ENCODE peak calls at places on chromosomes 6 and 20, in four cellular contexts. One of them, this sample, is unnamed.

GRCh38 chr6:22657341-22657985 is 88.1 kb downstream of the HDGFL1 start:
- DNase-seq in K562: no peak
- DNase-seq in GM12878: peak
- DNase-seq in HepG2: peak
- DNase-seq in this sample: no peak

GRCh38 chr20:13147971-13148370 is 73.1 kb upstream of the ISM1 start:
- DNase-seq in K562: no peak
- DNase-seq in GM12878: no peak
- DNase-seq in HepG2: no peak
- DNase-seq in this sample: no peak

GRCh38 chr20:40390654-40391053 is 298.4 kb downstream of the MAFB start:
- DNase-seq in GM12878: no peak
- DNase-seq in K562: no peak
- DNase-seq in HepG2: no peak
- DNase-seq in this sample: no peak

GRCh38 chr20:44990425-44990824 is 24.1 kb downstream of the STK4 start:
- DNase-seq in K562: no peak
- DNase-seq in GM12878: no peak
- DNase-seq in HepG2: no peak
- DNase-seq in this sample: no peak

GRCh38 chr6:63764318-63764916 is 128.8 kb downstream of the PHF3 start:
- DNase-seq in K562: peak
- DNase-seq in HepG2: peak
- DNase-seq in GM12878: peak
- DNase-seq in this sample: no peak

GRCh38 chr6:35601331-35602132 is 87.2 kb downstream of the FKBP5 start:
- DNase-seq in GM12878: no peak
- DNase-seq in HepG2: peak
- DNase-seq in K562: no peak
- DNase-seq in this sample: peak

GRCh38 chr6:73942581-73942980 is 246.6 kb downstream of the CD109 start:
- DNase-seq in K562: no peak
- DNase-seq in HepG2: peak
- DNase-seq in GM12878: no peak
- DNase-seq in this sample: no peak

GRCh38 chr20:53883098-53883762 is 187.2 kb downstream of the BCAS1 start:
- DNase-seq in GM12878: no peak
- DNase-seq in HepG2: no peak
- DNase-seq in K562: no peak
- DNase-seq in this sample: no peak

GRCh38 chr6:116468293-116468692 is 7.1 kb downstream of the CALHM6 start:
- DNase-seq in K562: no peak
- DNase-seq in HepG2: no peak
- DNase-seq in GM12878: no peak
- DNase-seq in this sample: no peak

GRCh38 chr6:82951389-82951788 is 114.3 kb downstream of the UBE3D start:
- DNase-seq in GM12878: no peak
- DNase-seq in K562: no peak
- DNase-seq in HepG2: no peak
- DNase-seq in this sample: no peak

GRCh38 chr20:50558483-50558925 is 48.3 kb downstream of the PTPN1 start:
- DNase-seq in K562: peak
- DNase-seq in HepG2: no peak
- DNase-seq in GM12878: no peak
- DNase-seq in this sample: no peak

GRCh38 chr6:165448210-165448609 is 138.8 kb upstream of the C6orf118 start:
- DNase-seq in K562: no peak
- DNase-seq in GM12878: no peak
- DNase-seq in HepG2: no peak
- DNase-seq in this sample: peak

GRCh38 chr6:15758631-15759215 is 95.9 kb upstream of the DTNBP1 start:
- DNase-seq in GM12878: no peak
- DNase-seq in HepG2: no peak
- DNase-seq in K562: no peak
- DNase-seq in this sample: no peak

GRCh38 chr6:52335576-52335975 is 26.4 kb upstream of the PAQR8 start:
- DNase-seq in K562: no peak
- DNase-seq in GM12878: no peak
- DNase-seq in HepG2: no peak
- DNase-seq in this sample: no peak

GRCh38 chr6:111478749-111479148 is 4.3 kb downstream of the REV3L start:
- DNase-seq in HepG2: peak
- DNase-seq in K562: no peak
- DNase-seq in GM12878: peak
- DNase-seq in this sample: no peak

GRCh38 chr6:30793521-30794194 is 49.3 kb upstream of the IER3 start:
- DNase-seq in K562: no peak
- DNase-seq in GM12878: peak
- DNase-seq in HepG2: peak
- DNase-seq in this sample: no peak

GRCh38 chr6:3314176-3314575 is 55.4 kb downstream of the PSMG4 start:
- DNase-seq in HepG2: no peak
- DNase-seq in K562: no peak
- DNase-seq in GM12878: no peak
- DNase-seq in this sample: no peak

GRCh38 chr6:32529697-32530429 is at the start of gene HLA-DRB5:
- DNase-seq in GM12878: peak
- DNase-seq in K562: no peak
- DNase-seq in HepG2: no peak
- DNase-seq in this sample: no peak

GRCh38 chr6:79466222-79466834 is 70.9 kb downstream of the LCA5 start:
- DNase-seq in GM12878: no peak
- DNase-seq in K562: no peak
- DNase-seq in HepG2: no peak
- DNase-seq in this sample: peak

GRCh38 chr6:144406796-144407195 is 121.7 kb downstream of the UTRN start:
- DNase-seq in HepG2: no peak
- DNase-seq in GM12878: no peak
- DNase-seq in K562: no peak
- DNase-seq in this sample: no peak

GRCh38 chr6:42423244-42423643 is 28.5 kb downstream of the TRERF1 start:
- DNase-seq in K562: no peak
- DNase-seq in HepG2: no peak
- DNase-seq in GM12878: peak
- DNase-seq in this sample: no peak

GRCh38 chr20:10329387-10330005 is 104.5 kb downstream of the MKKS start:
- DNase-seq in K562: no peak
- DNase-seq in GM12878: no peak
- DNase-seq in HepG2: no peak
- DNase-seq in this sample: no peak

GRCh38 chr20:63103402-63104311 is 96.9 kb upstream of the BHLHE23 start:
- DNase-seq in GM12878: no peak
- DNase-seq in HepG2: no peak
- DNase-seq in K562: no peak
- DNase-seq in this sample: no peak

GRCh38 chr6:43367245-43367984 is 2.0 kb downstream of the ZNF318 start:
- DNase-seq in HepG2: no peak
- DNase-seq in K562: no peak
- DNase-seq in GM12878: no peak
- DNase-seq in this sample: no peak

GRCh38 chr20:23225407-23226060 is 125.1 kb upstream of the NXT1 start:
- DNase-seq in GM12878: no peak
- DNase-seq in HepG2: no peak
- DNase-seq in K562: no peak
- DNase-seq in this sample: no peak

GRCh38 chr6:129215246-129215645 is 332.3 kb downstream of the LAMA2 start:
- DNase-seq in K562: no peak
- DNase-seq in HepG2: no peak
- DNase-seq in GM12878: no peak
- DNase-seq in this sample: no peak

GRCh38 chr20:56447227-56447626 is 21.2 kb upstream of the RTF2 start:
- DNase-seq in HepG2: no peak
- DNase-seq in K562: no peak
- DNase-seq in GM12878: no peak
- DNase-seq in this sample: no peak

GRCh38 chr6:106444777-106445507 is 84.4 kb downstream of the CRYBG1 start:
- DNase-seq in HepG2: peak
- DNase-seq in GM12878: peak
- DNase-seq in K562: peak
- DNase-seq in this sample: peak

GRCh38 chr20:61127311-61128044 is 124.6 kb upstream of the CDH4 start:
- DNase-seq in GM12878: no peak
- DNase-seq in K562: no peak
- DNase-seq in HepG2: no peak
- DNase-seq in this sample: no peak

GRCh38 chr6:81451787-81452186 is 300.7 kb downstream of the TENT5A start:
- DNase-seq in GM12878: no peak
- DNase-seq in K562: no peak
- DNase-seq in HepG2: peak
- DNase-seq in this sample: peak

GRCh38 chr20:44070139-44070900 is 116.7 kb downstream of the JPH2 start:
- DNase-seq in GM12878: no peak
- DNase-seq in HepG2: no peak
- DNase-seq in K562: no peak
- DNase-seq in this sample: no peak

GRCh38 chr6:31908791-31909190 is 6.9 kb upstream of the ZBTB12 start:
- DNase-seq in HepG2: peak
- DNase-seq in K562: no peak
- DNase-seq in GM12878: peak
- DNase-seq in this sample: no peak

GRCh38 chr20:31927758-31928157 is 24.1 kb downstream of the PDRG1 start:
- DNase-seq in GM12878: no peak
- DNase-seq in K562: no peak
- DNase-seq in HepG2: no peak
- DNase-seq in this sample: no peak

GRCh38 chr6:134740473-134741192 is 209.3 kb downstream of the ALDH8A1 start:
- DNase-seq in GM12878: no peak
- DNase-seq in HepG2: no peak
- DNase-seq in K562: no peak
- DNase-seq in this sample: no peak

GRCh38 chr6:158718431-158719126 is 68.7 kb downstream of the SYTL3 start:
- DNase-seq in GM12878: no peak
- DNase-seq in HepG2: peak
- DNase-seq in K562: peak
- DNase-seq in this sample: peak

GRCh38 chr20:16125810-16126209 is 447.4 kb downstream of the KIF16B start:
- DNase-seq in HepG2: no peak
- DNase-seq in GM12878: no peak
- DNase-seq in K562: no peak
- DNase-seq in this sample: no peak
- TF ChIP-seq FOXK2 in HepG2: no peak
- TF ChIP-seq FOXK2 in GM12878: no peak
- TF ChIP-seq FOXK2 in K562: no peak
- TF ChIP-seq FOXK2 in this sample: no peak

GRCh38 chr6:170045981-170046667 is 244.8 kb downstream of the DLL1 start:
- DNase-seq in K562: no peak
- DNase-seq in HepG2: no peak
- DNase-seq in GM12878: no peak
- DNase-seq in this sample: no peak
- TF ChIP-seq FOXK2 in K562: no peak
- TF ChIP-seq FOXK2 in HepG2: no peak
- TF ChIP-seq FOXK2 in GM12878: no peak
- TF ChIP-seq FOXK2 in this sample: no peak

GRCh38 chr20:19406371-19406770 is 193.9 kb downstream of the SLC24A3 start:
- DNase-seq in HepG2: no peak
- DNase-seq in GM12878: no peak
- DNase-seq in K562: no peak
- DNase-seq in this sample: no peak

GRCh38 chr20:19405958-19406357 is 193.5 kb downstream of the SLC24A3 start:
- DNase-seq in HepG2: no peak
- DNase-seq in GM12878: no peak
- DNase-seq in K562: no peak
- DNase-seq in this sample: no peak

GRCh38 chr20:19408971-19409370 is 196.5 kb downstream of the SLC24A3 start:
- DNase-seq in GM12878: no peak
- DNase-seq in HepG2: no peak
- DNase-seq in K562: no peak
- DNase-seq in this sample: no peak

GRCh38 chr20:19404836-19405235 is 192.4 kb downstream of the SLC24A3 start:
- DNase-seq in GM12878: no peak
- DNase-seq in K562: no peak
- DNase-seq in HepG2: no peak
- DNase-seq in this sample: no peak

GRCh38 chr20:19407731-19408130 is 195.3 kb downstream of the SLC24A3 start:
- DNase-seq in K562: no peak
- DNase-seq in GM12878: no peak
- DNase-seq in HepG2: no peak
- DNase-seq in this sample: no peak
- TF ChIP-seq FOXK2 in K562: no peak
- TF ChIP-seq FOXK2 in GM12878: no peak
- TF ChIP-seq FOXK2 in HepG2: no peak
- TF ChIP-seq FOXK2 in this sample: no peak

GRCh38 chr6:551829-552350 is 105.0 kb downstream of the HUS1B start:
- DNase-seq in K562: no peak
- DNase-seq in HepG2: no peak
- DNase-seq in GM12878: no peak
- DNase-seq in this sample: no peak

GRCh38 chr6:549901-550300 is 107.0 kb downstream of the HUS1B start:
- DNase-seq in GM12878: no peak
- DNase-seq in HepG2: no peak
- DNase-seq in K562: no peak
- DNase-seq in this sample: no peak

GRCh38 chr6:548091-548490 is 108.8 kb downstream of the HUS1B start:
- DNase-seq in GM12878: no peak
- DNase-seq in HepG2: no peak
- DNase-seq in K562: no peak
- DNase-seq in this sample: no peak

GRCh38 chr6:551405-551804 is 105.5 kb downstream of the HUS1B start:
- DNase-seq in HepG2: peak
- DNase-seq in K562: no peak
- DNase-seq in GM12878: no peak
- DNase-seq in this sample: peak

GRCh38 chr6:548517-548916 is 108.4 kb downstream of the HUS1B start:
- DNase-seq in HepG2: no peak
- DNase-seq in GM12878: no peak
- DNase-seq in K562: no peak
- DNase-seq in this sample: no peak
- TF ChIP-seq FOXK2 in HepG2: no peak
- TF ChIP-seq FOXK2 in GM12878: no peak
- TF ChIP-seq FOXK2 in K562: no peak
- TF ChIP-seq FOXK2 in this sample: no peak

GRCh38 chr6:139588734-139589418 is 214.4 kb upstream of the CITED2 start:
- DNase-seq in GM12878: no peak
- DNase-seq in HepG2: peak
- DNase-seq in K562: no peak
- DNase-seq in this sample: no peak

GRCh38 chr6:139586273-139586672 is 211.8 kb upstream of the CITED2 start:
- DNase-seq in HepG2: no peak
- DNase-seq in GM12878: no peak
- DNase-seq in K562: no peak
- DNase-seq in this sample: no peak

GRCh38 chr6:139590206-139590605 is 215.8 kb upstream of the CITED2 start:
- DNase-seq in K562: no peak
- DNase-seq in HepG2: no peak
- DNase-seq in GM12878: no peak
- DNase-seq in this sample: no peak

GRCh38 chr6:139587469-139587868 is 213.0 kb upstream of the CITED2 start:
- DNase-seq in HepG2: peak
- DNase-seq in K562: no peak
- DNase-seq in GM12878: no peak
- DNase-seq in this sample: no peak

GRCh38 chr6:139588076-139588639 is 213.7 kb upstream of the CITED2 start:
- DNase-seq in K562: peak
- DNase-seq in GM12878: no peak
- DNase-seq in HepG2: peak
- DNase-seq in this sample: peak
- TF ChIP-seq FOXK2 in K562: no peak
- TF ChIP-seq FOXK2 in GM12878: no peak
- TF ChIP-seq FOXK2 in HepG2: no peak
- TF ChIP-seq FOXK2 in this sample: no peak